ENCODE peak calls at places on chromosomes 1 and 21, in ten cellular contexts. Q is CD4-positive, CD25-positive, alpha-beta regulatory T cell; X is tibial nerve; M is A549; Y is astrocyte; S is sigmoid colon; K is Peyer's patch; E is neural progenitor cell; Z is right cardiac atrium; P is thyroid gland. C is an unnamed sample.

GRCh38 chr1:111719135-111719534 is 20.1 kb downstream of the INKA2 start:
- DNase-seq in Q (no peak), X (no peak), M (no peak), Y (no peak), S (no peak), K (no peak), E (no peak), Z (no peak), P (no peak), C (no peak)

GRCh38 chr1:78667939-78668338 is 18.3 kb downstream of the IFI44 start:
- DNase-seq in Q (no peak), X (no peak), M (no peak), Y (no peak), S (no peak), K (no peak), E (no peak), Z (no peak), P (no peak), C (no peak)

GRCh38 chr1:16367968-16368910 is 1.2 kb downstream of the SZRD1 start:
- DNase-seq in Q (peak; percentile 45), X (no peak), M (no peak), Y (peak; percentile 55), S (no peak), K (peak; percentile 51), E (peak; percentile 74), Z (no peak), P (peak; percentile 14), C (no peak)

GRCh38 chr1:196910208-196910607 is 22.4 kb downstream of the CFHR4 start:
- DNase-seq in Q (no peak), X (no peak), M (peak; percentile 14), Y (no peak), S (no peak), K (no peak), E (no peak), Z (no peak), P (no peak), C (no peak)

GRCh38 chr1:46529031-46529630 is 22.3 kb downstream of the KNCN start:
- DNase-seq in Q (peak; percentile 72), X (no peak), M (no peak), Y (no peak), S (no peak), K (no peak), E (no peak), Z (no peak), P (no peak), C (no peak)

GRCh38 chr21:41195311-41195710 is 27.4 kb downstream of the BACE2 start:
- DNase-seq in Q (no peak), X (no peak), M (no peak), Y (no peak), S (no peak), K (no peak), E (no peak), Z (no peak), P (no peak), C (no peak)

GRCh38 chr1:17189632-17190525 is 15.0 kb upstream of the PADI1 start:
- DNase-seq in Q (no peak), X (no peak), M (peak; percentile 82), Y (peak; percentile 99), S (peak; percentile 40), K (peak; percentile 29), E (no peak), Z (no peak), P (no peak), C (no peak)

GRCh38 chr1:9873992-9874391 is 36.1 kb downstream of the CTNNBIP1 start:
- DNase-seq in Q (no peak), X (no peak), M (no peak), Y (no peak), S (no peak), K (no peak), E (no peak), Z (no peak), P (no peak), C (no peak)

GRCh38 chr1:100299521-100300222 is 33.7 kb downstream of the RTCA start:
- DNase-seq in Q (peak; percentile 9), X (no peak), M (no peak), Y (no peak), S (no peak), K (no peak), E (peak; percentile 12), Z (no peak), P (no peak), C (no peak)

GRCh38 chr1:116374340-116375164 is 1.5 kb downstream of the ATP1A1 start:
- DNase-seq in Q (peak; percentile 54), X (no peak), M (no peak), Y (no peak), S (no peak), K (peak; percentile 71), E (peak; percentile 60), Z (peak; percentile 54), P (peak; percentile 58), C (no peak)

GRCh38 chr21:44517175-44517899 is 22.7 kb downstream of the KRTAP10-1 start:
- DNase-seq in Q (peak; percentile 13), X (no peak), M (peak; percentile 93), Y (no peak), S (no peak), K (no peak), E (no peak), Z (peak; percentile 37), P (no peak), C (peak; percentile 97)

GRCh38 chr21:43349644-43350043 is 77.3 kb downstream of the SIK1 start:
- DNase-seq in Q (no peak), X (no peak), M (no peak), Y (no peak), S (no peak), K (no peak), E (no peak), Z (no peak), P (no peak), C (no peak)

GRCh38 chr21:37367301-37367757 is 756 bp downstream of the DYRK1A start:
- DNase-seq in Q (peak; percentile 23), X (no peak), M (no peak), Y (no peak), S (no peak), K (no peak), E (peak; percentile 30), Z (no peak), P (no peak), C (no peak)

GRCh38 chr21:37366488-37367300 is at the start of gene DYRK1A:
- DNase-seq in Q (peak; percentile 99), X (peak; percentile 96), M (peak; percentile 98), Y (peak; percentile 96), S (peak; percentile 100), K (peak; percentile 98), E (peak; percentile 100), Z (peak; percentile 99), P (peak; percentile 99), C (peak; percentile 98)

GRCh38 chr21:37369307-37369854 is 2.8 kb downstream of the DYRK1A start:
- DNase-seq in Q (peak; percentile 16), X (no peak), M (no peak), Y (no peak), S (no peak), K (no peak), E (no peak), Z (no peak), P (no peak), C (no peak)

GRCh38 chr21:37368536-37369279 is 2.1 kb downstream of the DYRK1A start:
- DNase-seq in Q (peak; percentile 13), X (no peak), M (no peak), Y (peak; percentile 42), S (no peak), K (no peak), E (no peak), Z (no peak), P (no peak), C (no peak)

GRCh38 chr21:37367758-37368535 is 1.4 kb downstream of the DYRK1A start:
- DNase-seq in Q (peak; percentile 61), X (no peak), M (no peak), Y (peak; percentile 36), S (peak; percentile 73), K (peak; percentile 58), E (peak; percentile 44), Z (peak; percentile 83), P (peak; percentile 36), C (peak; percentile 43)
- H3K4me1 ChIP-seq in Q (peaks cover 57% of the 10 kb centered on the region), X (peaks cover 26% of the 10 kb centered on the region), M (peaks cover 30% of the 10 kb centered on the region), Y (peaks cover 22% of the 10 kb centered on the region), S (peaks cover 45% of the 10 kb centered on the region), K (peaks cover 42% of the 10 kb centered on the region), E (peaks cover 35% of the 10 kb centered on the region), Z (no peaks in the 10 kb centered on the region), P (peaks cover 35% of the 10 kb centered on the region), C (peaks cover 31% of the 10 kb centered on the region)

GRCh38 chr1:91059157-91059556 is 37.3 kb upstream of the ZNF644 start:
- DNase-seq in Q (no peak), X (no peak), M (no peak), Y (no peak), S (no peak), K (no peak), E (no peak), Z (no peak), P (no peak), C (no peak)

GRCh38 chr1:91053630-91054029 is 31.8 kb upstream of the ZNF644 start:
- DNase-seq in Q (no peak), X (no peak), M (no peak), Y (no peak), S (no peak), K (no peak), E (no peak), Z (no peak), P (no peak), C (no peak)

GRCh38 chr1:91054780-91055481 is 33.1 kb upstream of the ZNF644 start:
- DNase-seq in Q (peak; percentile 11), X (no peak), M (no peak), Y (no peak), S (no peak), K (no peak), E (no peak), Z (no peak), P (no peak), C (no peak)

GRCh38 chr1:91057784-91058183 is 35.9 kb upstream of the ZNF644 start:
- DNase-seq in Q (no peak), X (no peak), M (no peak), Y (no peak), S (no peak), K (no peak), E (no peak), Z (no peak), P (no peak), C (no peak)
- H3K27ac ChIP-seq in Q (no peak overlapping the region), X (no peak overlapping the region), M (no peak overlapping the region), Y (no peak overlapping the region), S (no peak overlapping the region), K (no peak overlapping the region), E (no peak overlapping the region), Z (no peak overlapping the region), P (no peak overlapping the region), C (no peak overlapping the region)

GRCh38 chr1:209230319-209230718 is 353.2 kb upstream of the CAMK1G start:
- DNase-seq in Q (no peak), X (no peak), M (no peak), Y (no peak), S (no peak), K (no peak), E (no peak), Z (no peak), P (no peak), C (no peak)
- H3K4me1 ChIP-seq in Q (no peaks in the 10 kb centered on the region), X (no peaks in the 10 kb centered on the region), M (no peaks in the 10 kb centered on the region), Y (no peaks in the 10 kb centered on the region), S (no peaks in the 10 kb centered on the region), K (no peaks in the 10 kb centered on the region), E (no peaks in the 10 kb centered on the region), Z (no peaks in the 10 kb centered on the region), P (no peaks in the 10 kb centered on the region), C (no peaks in the 10 kb centered on the region)

DNA sequence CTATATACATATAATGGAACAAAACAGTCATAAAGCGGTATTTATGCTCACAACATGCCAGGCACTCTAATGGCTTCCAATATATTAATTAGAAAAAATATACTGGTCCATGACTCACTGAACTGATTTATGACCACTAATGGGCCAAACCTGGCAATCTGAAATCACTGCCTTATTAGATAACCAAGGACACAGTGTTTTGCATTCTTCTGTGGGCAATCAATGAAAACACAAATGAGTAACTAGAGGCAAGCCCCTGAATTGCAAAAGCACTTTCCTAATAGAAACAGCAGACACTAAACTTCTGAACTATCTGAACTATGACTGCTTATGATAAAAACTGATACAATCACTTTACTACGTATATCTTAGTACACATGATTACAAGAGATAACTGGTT is 3.5 kb downstream of the GCLM start:
- DNase-seq in Q (no peak), X (no peak), M (no peak), Y (peak; percentile 66), S (no peak), K (no peak), E (no peak), Z (no peak), P (no peak), C (no peak)
- H3K27ac ChIP-seq in Q (no peak overlapping the region), X (no peak overlapping the region), M (peak overlapping the region; percentile 6), Y (no peak overlapping the region), S (no peak overlapping the region), K (no peak overlapping the region), E (no peak overlapping the region), Z (no peak overlapping the region), P (peak overlapping the region; percentile 56), C (no peak overlapping the region)

C was measured in testis.